ENCODE peak calls at places on chromosomes 4 and X, in six cellular contexts. One of them, this sample, is unnamed.

GRCh38 chrX:110442631-110443030 is 84.0 kb downstream of the RTL9 start:
- DNase-seq in A172: peak
- DNase-seq in MV-4-11: peak
- DNase-seq in GOT3: no peak
- DNase-seq in Right ventricle myocardium inferior: no peak
- DNase-seq in H7: peak
- DNase-seq in this sample: no peak

GRCh38 chrX:118679290-118679689 is 48.1 kb upstream of the IL13RA1 start:
- DNase-seq in A172: no peak
- DNase-seq in MV-4-11: no peak
- DNase-seq in GOT3: no peak
- DNase-seq in Right ventricle myocardium inferior: no peak
- DNase-seq in H7: no peak
- DNase-seq in this sample: no peak

GRCh38 chrX:69357293-69357692 is 146.8 kb upstream of the NALF2 start:
- DNase-seq in A172: no peak
- DNase-seq in MV-4-11: no peak
- DNase-seq in GOT3: no peak
- DNase-seq in Right ventricle myocardium inferior: no peak
- DNase-seq in H7: no peak
- DNase-seq in this sample: peak

GRCh38 chr4:2843909-2844584 is 403 bp downstream of the ADD1 start:
- DNase-seq in A172: no peak
- DNase-seq in MV-4-11: no peak
- DNase-seq in GOT3: no peak
- DNase-seq in Right ventricle myocardium inferior: peak
- DNase-seq in H7: peak
- DNase-seq in this sample: peak

GRCh38 chr4:121177238-121178137 is 13.4 kb upstream of the TNIP3 start:
- DNase-seq in A172: no peak
- DNase-seq in MV-4-11: peak
- DNase-seq in GOT3: no peak
- DNase-seq in Right ventricle myocardium inferior: no peak
- DNase-seq in H7: peak
- DNase-seq in this sample: no peak

GRCh38 chrX:21798677-21799219 is 40.7 kb upstream of the MBTPS2 start:
- DNase-seq in A172: peak
- DNase-seq in MV-4-11: peak
- DNase-seq in GOT3: no peak
- DNase-seq in Right ventricle myocardium inferior: no peak
- DNase-seq in H7: no peak
- DNase-seq in this sample: no peak

GRCh38 chr4:95290702-95291101 is 258.1 kb downstream of the UNC5C start:
- DNase-seq in A172: no peak
- DNase-seq in MV-4-11: peak
- DNase-seq in GOT3: no peak
- DNase-seq in Right ventricle myocardium inferior: no peak
- DNase-seq in H7: no peak
- DNase-seq in this sample: no peak

GRCh38 chr4:95640337-95640736 is 91.6 kb upstream of the UNC5C start:
- DNase-seq in A172: no peak
- DNase-seq in MV-4-11: no peak
- DNase-seq in GOT3: no peak
- DNase-seq in Right ventricle myocardium inferior: no peak
- DNase-seq in H7: no peak
- DNase-seq in this sample: no peak

GRCh38 chrX:5236096-5236495 is 992.6 kb downstream of the NLGN4X start:
- DNase-seq in A172: peak
- DNase-seq in MV-4-11: peak
- DNase-seq in GOT3: no peak
- DNase-seq in Right ventricle myocardium inferior: no peak
- DNase-seq in H7: peak
- DNase-seq in this sample: no peak

GRCh38 chr4:179624768-179625181 is 2182.5 kb upstream of the AGA start:
- DNase-seq in A172: peak
- DNase-seq in MV-4-11: peak
- DNase-seq in GOT3: no peak
- DNase-seq in Right ventricle myocardium inferior: no peak
- DNase-seq in H7: no peak
- DNase-seq in this sample: no peak

GRCh38 chrX:40175416-40176255 is 77.9 kb upstream of the BCOR start:
- DNase-seq in A172: no peak
- DNase-seq in MV-4-11: peak
- DNase-seq in GOT3: peak
- DNase-seq in Right ventricle myocardium inferior: peak
- DNase-seq in H7: peak
- DNase-seq in this sample: peak

GRCh38 chr4:112704991-112705845 is 68.3 kb downstream of the LARP7 start:
- DNase-seq in A172: peak
- DNase-seq in MV-4-11: no peak
- DNase-seq in GOT3: no peak
- DNase-seq in Right ventricle myocardium inferior: peak
- DNase-seq in H7: peak
- DNase-seq in this sample: peak

GRCh38 chr4:38488891-38489861 is 174.8 kb upstream of the KLF3 start:
- DNase-seq in A172: no peak
- DNase-seq in MV-4-11: no peak
- DNase-seq in GOT3: no peak
- DNase-seq in Right ventricle myocardium inferior: no peak
- DNase-seq in H7: peak
- DNase-seq in this sample: no peak

GRCh38 chr4:89788243-89789072 is 48.5 kb downstream of the SNCA start:
- DNase-seq in A172: peak
- DNase-seq in MV-4-11: no peak
- DNase-seq in GOT3: no peak
- DNase-seq in Right ventricle myocardium inferior: peak
- DNase-seq in H7: no peak
- DNase-seq in this sample: peak

GRCh38 chrX:48957477-48957826 is at the start of gene OTUD5:
- DNase-seq in A172: no peak
- DNase-seq in MV-4-11: no peak
- DNase-seq in GOT3: peak
- DNase-seq in Right ventricle myocardium inferior: peak
- DNase-seq in H7: peak
- DNase-seq in this sample: peak

GRCh38 chr4:38149472-38149871 is 189.3 kb downstream of the PTTG2 start:
- DNase-seq in A172: no peak
- DNase-seq in MV-4-11: no peak
- DNase-seq in GOT3: no peak
- DNase-seq in Right ventricle myocardium inferior: no peak
- DNase-seq in H7: no peak
- DNase-seq in this sample: no peak

GRCh38 chr4:37540486-37540885 is 145.7 kb downstream of the RELL1 start:
- DNase-seq in A172: no peak
- DNase-seq in MV-4-11: no peak
- DNase-seq in GOT3: no peak
- DNase-seq in Right ventricle myocardium inferior: no peak
- DNase-seq in H7: peak
- DNase-seq in this sample: no peak

GRCh38 chr4:97747945-97748344 is 395.3 kb downstream of the STPG2 start:
- DNase-seq in A172: no peak
- DNase-seq in MV-4-11: no peak
- DNase-seq in GOT3: no peak
- DNase-seq in Right ventricle myocardium inferior: no peak
- DNase-seq in H7: no peak
- DNase-seq in this sample: no peak

GRCh38 chr4:126627255-126627654 is 1005.5 kb upstream of the INTU start:
- DNase-seq in A172: peak
- DNase-seq in MV-4-11: no peak
- DNase-seq in GOT3: no peak
- DNase-seq in Right ventricle myocardium inferior: no peak
- DNase-seq in H7: peak
- DNase-seq in this sample: no peak

GRCh38 chrX:24124227-24124799 is 25.2 kb upstream of the ZFX start:
- DNase-seq in A172: no peak
- DNase-seq in MV-4-11: no peak
- DNase-seq in GOT3: no peak
- DNase-seq in Right ventricle myocardium inferior: no peak
- DNase-seq in H7: no peak
- DNase-seq in this sample: no peak